ENCODE peak calls at places on chromosomes 12 and 14, in ten cellular contexts. R is A549; A is mucosa of descending colon; H is EH; N is stimulated activated CD8-positive, alpha-beta memory T cell treated with anti-CD3 and anti-CD28 coated beads, Interleukin-4, amount 100 ng/mL, for 1 hour; C is NCI-H1694 treated with DMSO at 0.1 percent for 48 hours; L is left ventricle myocardium inferior; W is iPS-NIHi11; F is KBM-7; E is activated CD4-positive, alpha-beta T cell treated with anti-CD3 and anti-CD28 coated beads, Interleukin-2, amount 50 U/mL, for 1 hour. K is an unnamed sample.

GRCh38 chr12:78790148-78790547 is 74.4 kb upstream of the SYT1 start:
- DNase-seq in R (no peak), A (no peak), H (no peak), N (no peak), C (no peak), L (no peak), W (no peak), F (no peak), E (no peak), K (no peak)

GRCh38 chr12:1840561-1840960 is 20.2 kb downstream of the LRTM2 start:
- DNase-seq in R (no peak), A (no peak), H (no peak), N (no peak), C (no peak), L (no peak), W (no peak), F (no peak), E (no peak), K (peak; percentile 58)

GRCh38 chr14:98665019-98665418 is 607.0 kb downstream of the BCL11B start:
- DNase-seq in R (no peak), A (no peak), H (no peak), N (no peak), C (no peak), L (no peak), W (no peak), F (no peak), E (no peak), K (no peak)

GRCh38 chr12:85963322-85963721 is 89.2 kb downstream of the NTS start:
- DNase-seq in R (no peak), A (no peak), H (no peak), N (no peak), C (no peak), L (no peak), W (no peak), F (no peak), E (no peak), K (no peak)

GRCh38 chr12:29782285-29782820 is 1.4 kb downstream of the TMTC1 start:
- DNase-seq in R (no peak), A (no peak), H (peak; percentile 4), N (no peak), C (peak; percentile 15), L (no peak), W (peak; percentile 20), F (no peak), E (no peak), K (no peak)

GRCh38 chr12:102062419-102062806 is 622 bp upstream of the WASHC3 start:
- DNase-seq in R (no peak), A (no peak), H (no peak), N (no peak), C (no peak), L (no peak), W (no peak), F (no peak), E (no peak), K (peak; percentile 77)

GRCh38 chr12:48285751-48286650 is 64.7 kb downstream of the ZNF641 start:
- DNase-seq in R (no peak), A (no peak), H (no peak), N (no peak), C (no peak), L (no peak), W (no peak), F (no peak), E (no peak), K (no peak)

GRCh38 chr12:76374395-76375020 is 26.3 kb upstream of the BBS10 start:
- DNase-seq in R (peak; percentile 5), A (no peak), H (peak; percentile 55), N (no peak), C (no peak), L (no peak), W (no peak), F (no peak), E (no peak), K (no peak)

GRCh38 chr12:52132754-52133161 is 53.3 kb downstream of the SMIM41 start:
- DNase-seq in R (no peak), A (no peak), H (no peak), N (no peak), C (no peak), L (no peak), W (peak; percentile 1), F (no peak), E (no peak), K (peak; percentile 20)

GRCh38 chr12:118034429-118035193 is 18.1 kb downstream of the RFC5 start:
- DNase-seq in R (peak; percentile 73), A (no peak), H (peak; percentile 78), N (no peak), C (peak; percentile 31), L (no peak), W (peak; percentile 24), F (no peak), E (no peak), K (no peak)

GRCh38 chr12:17283563-17283962 is 677.6 kb upstream of the LMO3 start:
- DNase-seq in R (no peak), A (no peak), H (no peak), N (no peak), C (no peak), L (no peak), W (no peak), F (no peak), E (no peak), K (no peak)

GRCh38 chr12:56687225-56688128 is 607 bp downstream of the PTGES3 start:
- DNase-seq in R (peak; percentile 58), A (peak; percentile 76), H (peak; percentile 45), N (peak; percentile 31), C (no peak), L (peak; percentile 49), W (no peak), F (peak; percentile 69), E (peak; percentile 58), K (peak; percentile 94)

GRCh38 chr12:34291426-34291901 is 269.2 kb downstream of the ALG10 start:
- DNase-seq in R (no peak), A (peak; percentile 3), H (no peak), N (no peak), C (no peak), L (peak; percentile 8), W (no peak), F (no peak), E (no peak), K (peak; percentile 70)

GRCh38 chr14:50028458-50028857 is 87.9 kb downstream of the VCPKMT start:
- DNase-seq in R (no peak), A (no peak), H (no peak), N (no peak), C (no peak), L (no peak), W (no peak), F (no peak), E (no peak), K (no peak)

GRCh38 chr12:43758247-43758727 is 303 bp downstream of the PUS7L start:
- DNase-seq in R (no peak), A (peak; percentile 62), H (peak; percentile 47), N (no peak), C (no peak), L (no peak), W (peak; percentile 47), F (no peak), E (no peak), K (no peak)

GRCh38 chr12:127162902-127163301 is 1104.1 kb upstream of the TMEM132C start:
- DNase-seq in R (peak; percentile 20), A (no peak), H (peak; percentile 81), N (peak; percentile 25), C (no peak), L (no peak), W (no peak), F (peak; percentile 1), E (peak; percentile 19), K (no peak)

GRCh38 chr12:54282949-54283593 is 2.5 kb downstream of the HNRNPA1 start:
- DNase-seq in R (no peak), A (peak; percentile 59), H (no peak), N (no peak), C (no peak), L (peak; percentile 31), W (no peak), F (no peak), E (no peak), K (no peak)

GRCh38 chr14:104851896-104852663 is 13.0 kb upstream of the CEP170B start:
- DNase-seq in R (no peak), A (no peak), H (peak; percentile 9), N (no peak), C (no peak), L (no peak), W (peak; percentile 20), F (no peak), E (no peak), K (peak; percentile 56)

GRCh38 chr14:68250950-68251765 is 431.6 kb downstream of the RAD51B start:
- DNase-seq in R (no peak), A (no peak), H (no peak), N (no peak), C (no peak), L (no peak), W (no peak), F (no peak), E (no peak), K (no peak)

GRCh38 chr14:102485693-102486512 is 23.7 kb downstream of the ANKRD9 start:
- DNase-seq in R (no peak), A (peak; percentile 9), H (no peak), N (no peak), C (no peak), L (no peak), W (no peak), F (no peak), E (no peak), K (peak; percentile 41)

GRCh38 chr14:58281969-58282368 is 16.4 kb upstream of the ARID4A start:
- DNase-seq in R (peak; percentile 18), A (no peak), H (no peak), N (no peak), C (no peak), L (no peak), W (no peak), F (no peak), E (no peak), K (no peak)

GRCh38 chr12:92624236-92624635 is 78.6 kb upstream of the PLEKHG7 start:
- DNase-seq in R (peak; percentile 43), A (no peak), H (peak; percentile 65), N (no peak), C (no peak), L (no peak), W (no peak), F (no peak), E (no peak), K (no peak)

GRCh38 chr14:87934185-87934584 is 58.8 kb downstream of the GALC start:
- DNase-seq in R (peak; percentile 30), A (no peak), H (no peak), N (no peak), C (no peak), L (no peak), W (peak; percentile 8), F (no peak), E (no peak), K (no peak)

GRCh38 chr14:95533822-95534221 is 1.0 kb upstream of the GLRX5 start:
- DNase-seq in R (no peak), A (peak; percentile 53), H (peak; percentile 25), N (no peak), C (no peak), L (no peak), W (no peak), F (no peak), E (no peak), K (peak; percentile 81)

GRCh38 chr14:71682337-71682736 is 249.9 kb upstream of the RGS6 start:
- DNase-seq in R (no peak), A (no peak), H (peak; percentile 68), N (no peak), C (no peak), L (no peak), W (no peak), F (no peak), E (no peak), K (no peak)

K was measured in spleen.